ENCODE peak calls at places on chromosomes 5 and 9, in nine cellular contexts. M, C, K, H, U, O, Z, G and N are unnamed samples. For H3K9me3, the result is how much of the 10 kb centered on the place peaks cover.

GRCh38 chr9:131043097-131043496 is 34.1 kb downstream of the LAMC3 start:
- DNase-seq in H (no peak), K (no peak), C (peak), U (no peak), Z (no peak), O (no peak), M (no peak), G (no peak), N (no peak)

GRCh38 chr9:87494970-87495471 is 2.6 kb upstream of the DAPK1 start:
- DNase-seq in M (no peak), Z (no peak), U (no peak), G (no peak), K (no peak), H (peak), C (no peak), O (no peak), N (no peak)

GRCh38 chr9:19255821-19256220 is 25.3 kb downstream of the DENND4C start:
- DNase-seq in G (no peak), M (no peak), C (no peak), K (no peak), U (no peak), H (no peak), O (no peak), Z (no peak), N (no peak)

GRCh38 chr5:15014809-15015208 is 143.2 kb upstream of the ANKH start:
- DNase-seq in M (no peak), U (no peak), G (no peak), O (peak), H (no peak), C (no peak), Z (no peak), K (no peak), N (no peak)

GRCh38 chr5:172891716-172892421 is 57.8 kb downstream of the ERGIC1 start:
- DNase-seq in K (no peak), M (peak), U (peak), Z (no peak), H (no peak), O (peak), G (peak), C (no peak), N (no peak)

GRCh38 chr9:27460225-27461023 is 63.7 kb upstream of the IFNK start:
- DNase-seq in M (no peak), K (peak), U (no peak), Z (no peak), G (peak), H (no peak), O (peak), C (peak), N (no peak)

GRCh38 chr5:107305999-107306398 is 364.7 kb downstream of the EFNA5 start:
- DNase-seq in M (no peak), O (no peak), K (no peak), H (no peak), U (no peak), C (no peak), G (no peak), Z (no peak), N (no peak)

GRCh38 chr9:33697171-33697570 is 98.2 kb upstream of the PRSS3 start:
- DNase-seq in H (no peak), M (no peak), O (no peak), G (no peak), Z (no peak), C (no peak), K (no peak), U (no peak), N (no peak)

GRCh38 chr5:36948041-36948440 is 71.5 kb downstream of the NIPBL start:
- DNase-seq in M (no peak), Z (no peak), O (no peak), H (peak), K (no peak), G (no peak), C (no peak), U (no peak), N (peak)

DNA sequence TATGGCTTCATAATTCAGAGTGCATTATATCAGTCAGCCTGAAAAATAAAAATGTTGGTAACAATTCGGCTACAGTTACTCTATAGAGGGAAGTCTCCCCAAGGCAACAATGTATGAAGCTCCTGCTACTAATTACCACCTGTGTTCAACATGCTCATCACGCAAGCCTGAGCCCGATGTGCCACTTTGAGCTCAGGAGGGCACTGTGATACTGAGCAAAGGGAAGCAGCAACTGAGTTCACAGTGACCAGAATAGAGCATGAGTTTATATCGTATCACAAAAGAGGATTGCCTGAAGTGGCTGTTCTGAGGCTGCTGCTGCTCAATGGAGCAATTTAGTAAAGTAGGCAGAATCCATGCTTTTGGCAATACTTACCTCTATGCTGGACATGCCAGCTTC is 202.0 kb upstream of the HAPLN1 start:
- DNase-seq in Z (no peak), O (no peak), M (no peak), K (no peak), U (no peak), H (no peak), C (no peak), G (no peak), N (no peak)
- TF ChIP-seq CTCF in Z (no peak), O (no peak), M (no peak), K (no peak), U (no peak), H (no peak), C (no peak), G (no peak), N (no peak)

GRCh38 chr5:42991477-42992034 is 48.6 kb downstream of the ANXA2R start:
- DNase-seq in M (no peak), U (no peak), C (no peak), H (peak), K (peak), O (no peak), G (no peak), Z (peak), N (no peak)

GRCh38 chr5:42985129-42986037 is 54.7 kb downstream of the ANXA2R start:
- DNase-seq in U (no peak), M (no peak), G (no peak), H (peak), O (no peak), K (no peak), C (no peak), Z (no peak), N (no peak)

GRCh38 chr5:42990892-42991291 is 49.2 kb downstream of the ANXA2R start:
- DNase-seq in K (no peak), G (no peak), M (no peak), O (no peak), U (no peak), C (no peak), Z (no peak), H (no peak), N (no peak)

GRCh38 chr5:42989198-42989597 is 50.9 kb downstream of the ANXA2R start:
- DNase-seq in C (no peak), U (no peak), K (no peak), G (no peak), H (no peak), M (no peak), O (no peak), Z (no peak), N (no peak)

GRCh38 chr5:42988568-42988967 is 51.6 kb downstream of the ANXA2R start:
- DNase-seq in H (no peak), U (no peak), C (no peak), Z (no peak), O (no peak), G (no peak), K (no peak), M (no peak), N (no peak)
- H3K9me3 ChIP-seq in H (under half), U (under half), C (under half), Z (under half), O (under half), G (under half), K (under half), M (under half), N (under half)

GRCh38 chr5:157870837-157871834 is 12.2 kb upstream of the CLINT1 start:
- DNase-seq in K (no peak), G (no peak), H (peak), M (no peak), O (peak), C (no peak), Z (no peak), U (no peak), N (no peak)
- TF ChIP-seq CTCF in K (no peak), G (no peak), H (peak), M (no peak), O (peak), C (no peak), Z (no peak), U (no peak), N (peak)

GRCh38 chr9:98235126-98235525 is 20.3 kb downstream of the TBC1D2 start:
- DNase-seq in U (no peak), C (no peak), Z (no peak), K (no peak), H (peak), G (no peak), M (no peak), O (no peak), N (no peak)
- H3K9me3 ChIP-seq in U (under half), C (under half), Z (under half), K (under half), H (under half), G (under half), M (under half), O (under half), N (under half)

DNA sequence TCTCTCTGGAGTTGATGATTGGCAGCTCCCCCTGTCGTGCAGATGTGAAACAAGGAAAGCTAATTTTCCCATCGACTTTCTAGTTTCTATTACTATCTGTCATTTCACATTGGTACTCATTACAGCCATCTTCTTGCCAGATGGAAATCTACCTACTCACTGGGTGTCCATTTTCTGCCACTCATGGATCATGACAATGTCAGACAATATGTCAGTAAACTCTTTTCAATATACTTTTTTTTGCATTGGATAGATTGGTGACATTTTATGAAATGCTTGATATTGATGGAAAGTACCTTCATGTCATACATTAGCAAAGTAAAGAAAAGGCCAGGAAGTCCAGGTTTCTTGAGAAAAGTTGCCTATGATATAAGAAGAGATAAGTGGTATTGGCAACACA is 223.4 kb downstream of the KCTD16 start:
- DNase-seq in M (no peak), H (no peak), O (no peak), C (no peak), Z (no peak), K (no peak), U (no peak), G (no peak), N (no peak)
- TF ChIP-seq CTCF in M (no peak), H (no peak), O (no peak), C (no peak), Z (no peak), K (no peak), U (no peak), G (no peak), N (no peak)

DNA sequence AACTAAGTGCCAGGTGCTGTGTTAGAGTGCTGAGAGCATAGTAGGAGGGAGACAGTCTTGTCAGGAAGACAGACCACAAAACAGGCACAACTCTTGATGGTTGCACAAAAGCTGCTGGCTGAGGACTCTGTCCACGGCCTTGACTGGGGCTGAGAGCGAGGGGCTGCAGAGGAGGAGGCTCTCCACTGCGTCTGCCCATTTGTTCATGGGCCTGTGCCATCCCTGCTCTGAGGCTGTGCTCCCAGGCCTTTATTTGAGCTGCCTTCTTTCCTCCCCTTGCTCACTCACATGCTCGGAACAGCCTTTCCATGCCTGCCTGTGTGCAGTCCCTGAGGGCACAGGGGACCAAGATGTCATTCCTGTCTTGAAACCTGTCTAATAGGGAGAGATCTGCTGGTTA is 147.8 kb downstream of the CACNA1B start:
- DNase-seq in G (peak), H (no peak), C (no peak), U (no peak), M (no peak), Z (no peak), K (no peak), O (no peak), N (no peak)
- H3K9me3 ChIP-seq in G (under half), H (under half), C (under half), U (under half), M (under half), Z (under half), K (under half), O (under half), N (under half)

GRCh38 chr5:178590924-178591423 is 781 bp upstream of the COL23A1 start:
- DNase-seq in G (no peak), O (no peak), K (no peak), Z (no peak), U (no peak), H (peak), M (peak), C (no peak), N (no peak)

GRCh38 chr5:178589180-178590140 is 733 bp downstream of the COL23A1 start:
- DNase-seq in G (no peak), Z (peak), H (peak), K (no peak), M (peak), C (no peak), O (no peak), U (peak), N (no peak)

GRCh38 chr5:178588769-178589168 is 1.4 kb downstream of the COL23A1 start:
- DNase-seq in Z (no peak), C (no peak), O (no peak), K (no peak), M (no peak), U (no peak), H (no peak), G (no peak), N (no peak)

GRCh38 chr5:178587793-178588611 is 2.2 kb downstream of the COL23A1 start:
- DNase-seq in Z (no peak), G (no peak), O (no peak), C (no peak), M (no peak), H (no peak), K (no peak), U (peak), N (no peak)

GRCh38 chr5:178590141-178590923 is at the start of gene COL23A1:
- DNase-seq in K (peak), U (peak), Z (peak), C (no peak), H (peak), O (peak), G (peak), M (peak), N (no peak)
- TF ChIP-seq CTCF in K (peak), U (peak), Z (peak), C (no peak), H (peak), O (peak), G (peak), M (peak), N (peak)

DNA sequence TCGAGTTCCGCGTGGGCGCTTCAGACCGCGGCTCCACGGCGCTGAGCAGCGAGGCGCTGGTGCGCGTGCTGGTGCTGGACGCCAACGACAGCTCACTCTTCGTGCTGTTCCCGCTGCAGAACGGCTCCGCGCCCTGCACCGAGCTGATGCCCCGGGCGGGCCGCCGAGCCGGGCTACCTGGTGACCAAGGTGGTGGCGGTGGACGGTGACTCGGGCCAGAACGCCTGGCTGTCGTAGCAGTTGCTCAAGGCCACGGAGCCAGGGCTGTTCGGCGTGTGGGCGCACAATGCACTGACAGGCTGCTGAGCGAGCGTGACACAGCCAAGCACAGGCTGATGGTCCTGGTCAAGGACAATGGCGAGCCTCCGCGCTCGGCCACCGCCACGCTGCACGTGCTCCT is 3.7 kb upstream of the PCDHB15 start:
- DNase-seq in K (no peak), H (no peak), Z (no peak), G (no peak), O (no peak), M (no peak), U (no peak), C (no peak), N (no peak)
- H3K9me3 ChIP-seq in K (under half), H (under half), Z (under half), G (under half), O (under half), M (under half), U (under half), C (under half), N (under half)

DNA sequence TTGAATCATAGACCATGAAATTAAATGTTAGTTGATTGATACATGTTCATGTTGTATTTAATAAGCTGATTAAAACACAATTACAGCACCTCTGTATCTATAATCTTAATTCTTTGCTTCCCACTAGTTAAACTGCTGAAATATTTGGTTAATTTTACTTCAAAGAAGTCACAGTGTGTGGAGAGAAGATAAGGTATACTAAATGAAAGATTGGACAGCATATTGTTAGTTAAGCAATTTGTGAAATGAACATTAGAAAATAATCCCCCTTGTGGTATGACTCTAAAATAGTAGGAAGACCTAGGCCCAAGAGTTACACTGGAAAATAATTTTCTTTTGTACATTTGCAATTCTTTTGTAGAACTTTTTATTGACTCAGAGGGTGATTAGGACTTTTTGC is 30.3 kb downstream of the MAN2A1 start:
- DNase-seq in U (no peak), K (no peak), O (no peak), H (no peak), M (no peak), C (no peak), Z (no peak), G (no peak), N (no peak)
- TF ChIP-seq CTCF in U (no peak), K (no peak), O (no peak), H (no peak), M (no peak), C (no peak), Z (no peak), G (no peak), N (no peak)